ENCODE peak calls at places on chromosomes 11 and 22, in seven cellular contexts. A is aorta; J is activated T-helper 1 cell treated with anti-CD3 and anti-CD28 coated beads, Interleukin-12 subunit alpha, Interleukin-12 subunit beta, Interleukin-2, Interleukin-4 antibody, amounts not matched to agents 30 ng/mL and 10 ng/mL and 1 ng/mL, durations not matched to agents 14 hours and 24 hours and 36 hours; Y is CD4-positive, CD25-positive, alpha-beta regulatory T cell; S is globus pallidus; X is fibroblast of pulmonary artery; U is activated CD8-positive, alpha-beta T cell treated with anti-CD3 and anti-CD28 coated beads for 36 hours. V is an unnamed sample.

GRCh38 chr11:113587318-113587739 is 112.1 kb upstream of the DRD2 start:
- DNase-seq in X (no peak), J (peak; percentile 47), A (no peak), U (peak; percentile 62), Y (no peak), S (no peak), V (no peak)

GRCh38 chr11:33669598-33670249 is 30.9 kb downstream of the C11orf91 start:
- DNase-seq in U (no peak), Y (no peak), A (no peak), S (no peak), X (no peak), J (no peak), V (no peak)

GRCh38 chr22:38738475-38739070 is 17.2 kb downstream of the SUN2 start:
- DNase-seq in J (no peak), A (no peak), Y (no peak), S (no peak), U (no peak), X (no peak), V (no peak)

GRCh38 chr11:132028380-132029240 is 658.2 kb downstream of the NTM start:
- DNase-seq in X (peak; percentile 78), S (peak; percentile 54), Y (no peak), J (no peak), U (no peak), A (no peak), V (no peak)

GRCh38 chr22:17706451-17706900 is 67.8 kb downstream of the BID start:
- DNase-seq in X (peak; percentile 94), S (peak; percentile 81), J (peak; percentile 21), A (no peak), Y (no peak), U (peak; percentile 66), V (no peak)

GRCh38 chr22:49300241-49300640 is 527.4 kb downstream of the BRD1 start:
- DNase-seq in U (no peak), S (no peak), J (no peak), X (no peak), Y (no peak), A (peak; percentile 41), V (peak; percentile 56)

GRCh38 chr11:130216591-130217132 is 57.1 kb downstream of the ST14 start:
- DNase-seq in U (no peak), J (no peak), Y (no peak), A (no peak), S (no peak), X (no peak), V (no peak)

GRCh38 chr22:37229012-37229804 is 14.9 kb downstream of the RAC2 start:
- DNase-seq in Y (peak; percentile 27), X (peak; percentile 90), U (peak; percentile 80), S (no peak), A (peak; percentile 70), J (no peak), V (no peak)

GRCh38 chr11:26842883-26843282 is 121.0 kb upstream of the SLC5A12 start:
- DNase-seq in S (no peak), A (no peak), Y (no peak), J (no peak), U (no peak), X (no peak), V (no peak)

GRCh38 chr11:33709471-33709870 is 8.8 kb upstream of the C11orf91 start:
- DNase-seq in X (no peak), U (no peak), A (no peak), J (no peak), Y (no peak), S (no peak), V (no peak)

GRCh38 chr11:37474889-37475288 is 876.9 kb upstream of the RAG2 start:
- DNase-seq in X (peak; percentile 1), Y (no peak), A (no peak), U (no peak), S (no peak), J (no peak), V (no peak)

GRCh38 chr22:24482586-24482985 is 12.5 kb upstream of the UPB1 start:
- DNase-seq in U (no peak), J (no peak), A (no peak), Y (no peak), S (no peak), X (peak; percentile 78), V (no peak)

GRCh38 chr11:1843098-1843473 is 4.3 kb downstream of the TNNI2 start:
- DNase-seq in S (no peak), A (no peak), X (no peak), Y (no peak), U (no peak), J (no peak), V (no peak)

GRCh38 chr22:31577711-31578110 is 81.4 kb downstream of the SFI1 start:
- DNase-seq in S (no peak), U (no peak), J (no peak), X (no peak), A (no peak), Y (no peak), V (no peak)

GRCh38 chr22:43200555-43200954 is 13.6 kb upstream of the TTLL12 start:
- DNase-seq in X (no peak), S (no peak), A (no peak), Y (no peak), J (no peak), U (no peak), V (peak; percentile 68)

GRCh38 chr22:39658367-39658766 is 87.8 kb downstream of the CACNA1I start:
- DNase-seq in X (no peak), S (no peak), U (peak; percentile 42), J (peak; percentile 8), A (no peak), Y (no peak), V (no peak)

GRCh38 chr11:126167476-126167875 is 44.0 kb downstream of the RPUSD4 start:
- DNase-seq in U (no peak), A (peak; percentile 14), Y (no peak), J (no peak), S (no peak), X (no peak), V (peak; percentile 30)